ENCODE peak calls at places on chromosome 13, in four cellular contexts. T, B, E and I are unnamed samples.

GRCh38 chr13:108220042-108220441 is 1.9 kb downstream of the ABHD13 start:
- DNase-seq in B (peak), T (no peak), E (no peak), I (peak)

GRCh38 chr13:113903361-113903760 is 39.5 kb upstream of the GAS6 start:
- DNase-seq in E (no peak), T (no peak), B (peak), I (no peak)

GRCh38 chr13:25375727-25376358 is 4.1 kb downstream of the ATP8A2 start:
- DNase-seq in B (peak), T (no peak), E (no peak), I (peak)

GRCh38 chr13:108031859-108032258 is 183.5 kb downstream of the LIG4 start:
- DNase-seq in T (no peak), B (no peak), E (no peak), I (no peak)

GRCh38 chr13:50017819-50018218 is 2.6 kb downstream of the KCNRG start:
- DNase-seq in B (no peak), E (no peak), T (no peak), I (no peak)

GRCh38 chr13:24087611-24088235 is 72.8 kb upstream of the SPATA13 start:
- DNase-seq in B (peak), E (no peak), T (no peak), I (peak)

GRCh38 chr13:65656740-65657329 is 1573.3 kb downstream of the PCDH9 start:
- DNase-seq in B (no peak), T (no peak), E (no peak), I (no peak)

GRCh38 chr13:42580644-42581043 is 6.7 kb downstream of the TNFSF11 start:
- DNase-seq in E (no peak), B (no peak), T (no peak), I (no peak)

GRCh38 chr13:94641432-94641941 is 39.8 kb downstream of the GPR180 start:
- DNase-seq in T (no peak), B (no peak), E (no peak), I (no peak)

GRCh38 chr13:94968040-94968756 is 255.9 kb upstream of the SOX21 start:
- DNase-seq in T (peak), E (no peak), B (no peak), I (no peak)

GRCh38 chr13:20566424-20566916 is 487 bp upstream of the IFT88 start:
- DNase-seq in E (no peak), T (no peak), B (peak), I (peak)

GRCh38 chr13:60511637-60512036 is 114.6 kb downstream of the TDRD3 start:
- DNase-seq in B (no peak), E (no peak), T (no peak), I (no peak)
- H3K27ac ChIP-seq in B (no peak), E (no peak), T (no peak), I (no peak)

DNA sequence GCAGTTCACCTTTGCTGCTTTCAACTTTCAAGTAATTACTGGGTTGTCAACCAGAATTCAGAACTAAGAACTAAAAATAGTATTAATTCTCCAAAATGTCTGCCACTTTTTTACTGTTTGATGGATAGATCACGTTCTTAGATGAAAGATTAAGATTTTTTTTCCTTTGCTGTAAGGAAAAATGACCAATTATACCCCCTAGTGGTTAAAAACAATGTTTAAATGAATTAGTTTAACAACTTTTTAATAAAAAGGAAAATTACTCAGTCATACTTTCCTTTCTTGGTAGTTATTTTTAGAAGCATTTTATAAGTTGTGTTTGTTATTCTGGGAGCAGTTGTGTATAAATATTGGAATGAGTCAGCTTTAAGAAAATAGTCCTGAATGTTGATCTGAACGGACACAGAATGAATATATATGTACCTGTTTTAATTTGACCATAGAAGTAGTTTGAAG is 4.6 kb downstream of the TM9SF2 start:
- DNase-seq in T (no peak), E (no peak), B (no peak), I (no peak)
- H3K27ac ChIP-seq in T (no peak), E (no peak), B (no peak), I (no peak)

GRCh38 chr13:30832845-30833332 is 73.2 kb upstream of the MEDAG start:
- DNase-seq in B (peak), T (no peak), E (no peak), I (peak)
- H3K27ac ChIP-seq in B (peak), T (no peak), E (no peak), I (peak)

DNA sequence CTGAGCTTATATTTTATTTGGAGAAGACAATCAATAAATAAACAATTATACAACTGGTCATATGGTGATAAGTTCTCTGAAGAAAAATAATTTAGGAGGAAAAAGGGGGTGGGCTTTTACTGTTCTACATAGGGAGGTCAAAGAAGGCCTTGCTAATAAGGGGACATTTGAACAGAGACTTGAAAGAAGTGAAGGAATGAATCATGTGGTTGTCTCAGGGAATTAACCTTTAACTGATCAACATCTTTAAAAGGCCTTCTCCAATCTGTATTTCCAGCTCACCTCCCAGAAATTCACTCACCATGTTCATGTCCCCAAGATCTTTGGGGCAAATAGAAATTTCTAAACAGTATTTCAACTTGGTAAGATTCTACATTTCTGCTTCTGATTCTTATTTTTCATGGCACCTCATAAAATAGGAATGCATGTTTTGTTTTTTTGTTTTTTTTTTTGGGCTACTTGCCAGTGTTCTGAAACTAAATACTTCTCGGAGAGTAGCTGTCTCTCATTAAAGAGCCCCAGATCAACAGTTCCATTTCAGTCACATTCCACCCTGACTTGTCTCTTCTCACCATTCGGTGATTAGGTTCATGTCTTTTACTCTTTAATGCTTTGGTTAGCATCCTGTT is 19.2 kb upstream of the LPAR6 start:
- DNase-seq in B (no peak), E (no peak), T (no peak), I (no peak)
- H3K27ac ChIP-seq in B (no peak), E (peak), T (no peak), I (no peak)